ENCODE peak calls at places on chromosomes 7 and 10, in four cellular contexts. G is A549, D is K562, M is HepG2. Y is an unnamed sample.

GRCh38 chr7:130875265-130875741 is 141.3 kb upstream of the KLF14 start:
- DNase-seq in M (peak), D (peak), G (peak), Y (peak)

GRCh38 chr7:40077849-40078248 is 56.6 kb downstream of the MPLKIP start:
- DNase-seq in M (no peak), D (no peak), G (no peak), Y (no peak)

GRCh38 chr10:93445097-93445960 is 36.8 kb downstream of the MYOF start:
- DNase-seq in G (peak), M (peak), D (no peak), Y (peak)

GRCh38 chr7:132343196-132343595 is 233.1 kb downstream of the PLXNA4 start:
- DNase-seq in G (no peak), D (no peak), M (no peak), Y (no peak)

GRCh38 chr10:98446656-98447221 is at the start of gene HPS1:
- DNase-seq in D (peak), G (peak), M (peak), Y (peak)

GRCh38 chr10:113111900-113112853 is 162.1 kb downstream of the TCF7L2 start:
- DNase-seq in M (peak), G (no peak), D (no peak), Y (no peak)

GRCh38 chr7:32051128-32051527 is 19.1 kb downstream of the PDE1C start:
- DNase-seq in M (no peak), D (no peak), G (no peak), Y (no peak)

GRCh38 chr10:88281592-88282268 is 301.4 kb downstream of the RNLS start:
- DNase-seq in M (no peak), D (no peak), G (no peak), Y (no peak)

GRCh38 chr10:21496285-21497176 is 29.0 kb downstream of the SKIDA1 start:
- DNase-seq in M (peak), D (peak), G (peak), Y (peak)

GRCh38 chr7:74302745-74303221 is 13.6 kb downstream of the CLIP2 start:
- DNase-seq in G (no peak), M (no peak), D (no peak), Y (no peak)

GRCh38 chr7:99380823-99381663 is 6.5 kb downstream of the ARPC1B start:
- DNase-seq in G (no peak), M (peak), D (no peak), Y (no peak)

GRCh38 chr7:83410989-83411591 is 237.8 kb downstream of the SEMA3E start:
- DNase-seq in G (peak), M (peak), D (peak), Y (no peak)

GRCh38 chr7:519429-519973 is at the start of gene PDGFA:
- DNase-seq in D (peak), M (no peak), G (no peak), Y (no peak)

GRCh38 chr10:43949351-43949750 is 300.7 kb upstream of the ZNF32 start:
- DNase-seq in G (no peak), D (no peak), M (no peak), Y (no peak)

GRCh38 chr7:130471974-130472373 is 19.9 kb upstream of the MEST start:
- DNase-seq in D (no peak), G (no peak), M (no peak), Y (no peak)

GRCh38 chr7:155961241-155962190 is 149.3 kb upstream of the SHH start:
- DNase-seq in G (no peak), M (peak), D (no peak), Y (no peak)

GRCh38 chr10:112286837-112287818 is 3.9 kb downstream of the TECTB start:
- DNase-seq in M (peak), D (no peak), G (no peak), Y (no peak)

GRCh38 chr7:66804001-66804400 is 63.5 kb downstream of the RABGEF1 start:
- DNase-seq in D (no peak), M (no peak), G (no peak), Y (no peak)

GRCh38 chr10:25682203-25682950 is 251.7 kb upstream of the MYO3A start:
- DNase-seq in D (peak), G (peak), M (no peak), Y (peak)

GRCh38 chr7:7228472-7228871 is 46.1 kb downstream of the C1GALT1 start:
- DNase-seq in D (no peak), G (no peak), M (no peak), Y (no peak)

GRCh38 chr10:4131407-4132215 is 346.6 kb upstream of the KLF6 start:
- DNase-seq in D (no peak), M (no peak), G (no peak), Y (no peak)

GRCh38 chr10:25049966-25050365 is 33.6 kb downstream of the THNSL1 start:
- DNase-seq in D (no peak), G (no peak), M (no peak), Y (no peak)

GRCh38 chr10:36094091-36094490 is 452.0 kb upstream of the FZD8 start:
- DNase-seq in D (no peak), G (no peak), M (no peak), Y (no peak)

GRCh38 chr10:69303632-69304035 is 25.3 kb downstream of the HK1 start:
- DNase-seq in D (no peak), G (no peak), M (no peak), Y (no peak)

GRCh38 chr10:50527438-50528043 is 96.2 kb downstream of the SGMS1 start:
- DNase-seq in M (no peak), G (no peak), D (peak), Y (no peak)

GRCh38 chr7:46291064-46291463 is 370.0 kb upstream of the IGFBP3 start:
- DNase-seq in G (no peak), D (no peak), M (no peak), Y (no peak)

GRCh38 chr10:24622781-24623301 is 100.8 kb downstream of the ARHGAP21 start:
- DNase-seq in D (no peak), M (no peak), G (no peak), Y (no peak)

GRCh38 chr7:102933763-102934162 is 21.0 kb downstream of the LRRC17 start:
- DNase-seq in G (no peak), M (no peak), D (no peak), Y (peak)

GRCh38 chr10:17547026-17547425 is 70.1 kb downstream of the HACD1 start:
- DNase-seq in G (no peak), D (no peak), M (no peak), Y (no peak)

GRCh38 chr7:85041599-85042216 is 145.1 kb downstream of the SEMA3D start:
- DNase-seq in D (peak), G (peak), M (peak), Y (peak)

GRCh38 chr7:95493247-95493646 is 7.5 kb downstream of the ASB4 start:
- DNase-seq in G (no peak), M (no peak), D (no peak), Y (no peak)

GRCh38 chr10:117306674-117307073 is 65.8 kb downstream of the SLC18A2 start:
- DNase-seq in D (no peak), G (no peak), M (no peak), Y (no peak)

DNA sequence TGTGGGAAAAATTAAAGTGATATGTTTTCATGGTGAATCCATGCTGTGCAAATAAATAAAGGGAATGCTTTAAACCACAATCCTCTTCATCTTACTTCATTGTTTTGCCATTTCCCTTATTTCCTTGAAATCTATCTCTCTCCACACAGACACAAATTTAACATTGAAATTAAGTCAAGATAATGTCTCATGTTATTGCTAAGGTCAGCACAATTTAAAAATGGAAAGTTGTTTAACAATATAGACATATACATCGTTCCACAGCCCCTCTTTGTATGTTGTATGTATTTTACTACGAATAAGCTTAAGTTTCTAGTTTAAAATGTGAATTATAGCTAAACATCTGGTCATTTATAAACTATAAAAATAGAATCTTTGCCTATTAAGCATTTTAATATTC is 256.9 kb downstream of the PLXDC2 start:
- DNase-seq in G (no peak), M (no peak), D (no peak), Y (no peak)
- TF ChIP-seq NR3C1 in G (no peak), M (no peak), D (no peak), Y (no peak)

GRCh38 chr7:54987772-54988171 is 31.0 kb upstream of the EGFR start:
- DNase-seq in D (no peak), G (no peak), M (peak), Y (no peak)

GRCh38 chr7:54986716-54987115 is 32.1 kb upstream of the EGFR start:
- DNase-seq in D (no peak), G (no peak), M (no peak), Y (no peak)

GRCh38 chr7:54981913-54982312 is 36.9 kb upstream of the EGFR start:
- DNase-seq in D (peak), G (no peak), M (no peak), Y (no peak)

GRCh38 chr7:54988516-54988915 is 30.3 kb upstream of the EGFR start:
- DNase-seq in D (no peak), G (no peak), M (no peak), Y (no peak)

GRCh38 chr7:54985405-54986360 is 33.1 kb upstream of the EGFR start:
- DNase-seq in M (peak), D (no peak), G (peak), Y (no peak)
- TF ChIP-seq NR3C1 in M (no peak), D (no peak), G (no peak), Y (no peak)

DNA sequence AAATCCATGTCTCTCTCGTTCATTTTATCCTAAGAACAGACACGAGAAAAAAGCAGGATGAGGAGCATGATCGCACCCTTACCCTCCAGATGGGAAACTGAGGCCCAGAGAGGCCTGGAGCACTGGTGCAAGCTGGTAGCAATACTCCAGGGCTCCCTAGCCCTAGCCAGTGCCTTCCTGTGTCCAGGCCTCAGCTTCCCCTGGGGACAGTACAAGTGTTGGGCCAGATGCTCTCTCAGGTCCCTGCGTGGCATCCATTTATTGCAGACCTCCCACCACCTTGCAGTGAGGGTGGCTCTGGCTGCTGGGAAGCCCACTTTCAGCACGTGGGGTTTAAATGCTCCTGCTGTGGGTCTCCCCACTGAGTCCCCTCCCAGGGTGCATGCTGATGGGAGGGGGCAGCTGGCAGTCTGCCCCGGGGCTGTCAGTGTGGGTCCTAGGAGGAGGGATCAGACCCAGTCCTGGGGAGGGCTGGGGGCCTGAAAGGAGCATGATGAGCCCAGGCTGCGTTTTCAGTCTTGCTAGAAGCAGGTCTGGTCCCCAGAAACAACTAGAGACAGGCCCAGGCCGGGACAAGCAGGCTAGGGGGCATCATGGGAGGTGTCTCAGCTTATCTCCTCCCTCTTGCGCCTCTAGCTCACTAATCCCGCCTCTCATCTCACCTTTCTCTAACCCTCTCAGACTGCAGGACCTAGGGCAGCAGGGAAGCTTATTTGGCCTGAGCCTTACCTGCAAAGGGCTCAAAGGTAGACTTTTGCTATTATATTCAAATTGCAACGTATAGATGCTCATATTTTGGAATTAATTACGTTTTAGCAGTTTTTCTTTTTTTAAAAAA is 662 bp upstream of the PPIF start:
- DNase-seq in M (no peak), G (no peak), D (peak), Y (peak)
- TF ChIP-seq NR3C1 in M (no peak), G (no peak), D (no peak), Y (no peak)

DNA sequence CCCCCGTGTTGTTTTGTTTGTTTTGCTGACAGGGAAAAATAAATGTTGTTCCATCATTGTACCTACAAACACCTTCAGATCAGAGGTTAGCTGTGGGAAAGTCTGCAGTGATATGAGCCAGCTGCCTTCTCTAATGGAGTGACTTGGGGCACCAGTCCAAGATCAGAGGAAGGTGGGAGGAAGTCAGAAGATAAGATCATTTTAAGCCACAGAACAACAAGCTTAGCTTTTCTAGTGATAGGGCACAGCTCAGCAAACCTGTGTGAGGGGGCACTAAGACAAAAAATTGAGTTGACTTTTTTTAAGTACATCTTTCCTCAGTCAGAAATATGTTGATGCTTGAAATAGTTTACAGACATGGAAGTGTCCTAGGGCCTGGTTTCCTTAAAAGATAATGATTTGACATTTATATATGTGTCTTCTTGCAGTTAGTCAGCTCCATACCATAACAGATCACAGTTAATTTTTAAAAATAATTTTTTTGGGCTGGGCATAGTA is 240.3 kb upstream of the KAT6B start:
- DNase-seq in D (peak), G (no peak), M (no peak), Y (no peak)
- TF ChIP-seq NR3C1 in D (no peak), G (no peak), M (no peak), Y (no peak)

GRCh38 chr7:16836481-16836880 is 31.7 kb upstream of the AGR2 start:
- DNase-seq in G (no peak), M (no peak), D (no peak), Y (no peak)
- TF ChIP-seq NR3C1 in G (no peak), M (no peak), D (no peak), Y (no peak)

DNA sequence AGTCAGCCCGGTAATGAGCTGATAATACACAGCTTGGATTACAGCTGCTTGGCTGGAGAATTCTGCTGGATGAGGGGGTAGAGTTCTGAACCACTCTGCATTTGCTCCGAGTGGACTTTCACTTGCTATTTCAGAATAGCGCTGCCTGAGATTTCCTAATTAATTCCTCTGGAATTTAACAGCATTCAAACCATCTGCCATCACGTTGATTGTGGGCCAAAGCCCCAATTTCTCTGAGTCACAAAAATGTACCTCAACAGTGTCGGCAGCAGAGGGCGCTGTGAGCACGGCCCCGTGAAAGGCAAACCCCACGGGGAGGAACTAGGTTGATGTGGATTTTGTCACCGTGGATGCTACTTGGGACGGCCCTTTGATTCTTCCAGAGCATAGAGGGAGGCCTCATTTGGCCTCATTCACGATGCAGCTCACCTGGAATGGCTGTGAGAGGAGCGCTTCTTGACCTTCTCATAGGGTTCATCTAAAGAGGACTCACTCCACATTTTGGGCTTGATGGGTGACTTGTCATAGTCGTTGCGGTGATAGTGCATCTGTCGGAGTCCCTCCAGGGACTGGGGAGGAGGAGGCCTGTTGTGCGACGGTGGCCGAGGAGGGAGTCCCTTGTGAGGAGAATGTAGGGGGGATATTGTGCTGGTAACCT is 73.3 kb downstream of the PRPF18 start:
- DNase-seq in G (peak), M (no peak), D (peak), Y (peak)
- TF ChIP-seq NR3C1 in G (no peak), M (no peak), D (no peak), Y (no peak)

Y was measured in WTC11.